ENCODE peak calls at places on chromosomes 2 and 18, in seven cellular contexts. One of them, this sample, is unnamed.

GRCh38 chr2:30448308-30448707 is 1.3 kb downstream of the LCLAT1 start:
- ATAC-seq in stimulated activated naive CD8-positive, alpha-beta T cell treated with anti-CD3 and anti-CD28 coated beads, Interleukin-15, amount 100 ng/mL, for 72 hours: no peak
- ATAC-seq in activated B cell treated with CpG ODN at 0.5 μM for 24 hours: no peak
- ATAC-seq in Right ventricle myocardium superior: no peak
- ATAC-seq in T-cell: no peak
- ATAC-seq in activated CD4-positive, alpha-beta T cell treated with anti-CD3 and anti-CD28 coated beads for 36 hours: peak; percentile 63
- ATAC-seq in HepG2: no peak
- ATAC-seq in this sample: no peak

GRCh38 chr2:134174711-134175110 is 79.2 kb upstream of the MGAT5 start:
- ATAC-seq in stimulated activated naive CD8-positive, alpha-beta T cell treated with anti-CD3 and anti-CD28 coated beads, Interleukin-15, amount 100 ng/mL, for 72 hours: no peak
- ATAC-seq in activated B cell treated with CpG ODN at 0.5 μM for 24 hours: no peak
- ATAC-seq in Right ventricle myocardium superior: peak; percentile 81
- ATAC-seq in T-cell: no peak
- ATAC-seq in activated CD4-positive, alpha-beta T cell treated with anti-CD3 and anti-CD28 coated beads for 36 hours: no peak
- ATAC-seq in HepG2: no peak
- ATAC-seq in this sample: no peak

GRCh38 chr2:233840520-233840919 is 13.8 kb downstream of the HJURP start:
- ATAC-seq in stimulated activated naive CD8-positive, alpha-beta T cell treated with anti-CD3 and anti-CD28 coated beads, Interleukin-15, amount 100 ng/mL, for 72 hours: no peak
- ATAC-seq in activated B cell treated with CpG ODN at 0.5 μM for 24 hours: no peak
- ATAC-seq in Right ventricle myocardium superior: no peak
- ATAC-seq in T-cell: no peak
- ATAC-seq in activated CD4-positive, alpha-beta T cell treated with anti-CD3 and anti-CD28 coated beads for 36 hours: no peak
- ATAC-seq in HepG2: no peak
- ATAC-seq in this sample: no peak

GRCh38 chr18:34224423-34225217 is at the start of gene NOL4:
- ATAC-seq in stimulated activated naive CD8-positive, alpha-beta T cell treated with anti-CD3 and anti-CD28 coated beads, Interleukin-15, amount 100 ng/mL, for 72 hours: no peak
- ATAC-seq in activated B cell treated with CpG ODN at 0.5 μM for 24 hours: no peak
- ATAC-seq in Right ventricle myocardium superior: no peak
- ATAC-seq in T-cell: no peak
- ATAC-seq in activated CD4-positive, alpha-beta T cell treated with anti-CD3 and anti-CD28 coated beads for 36 hours: no peak
- ATAC-seq in HepG2: peak; percentile 87
- ATAC-seq in this sample: peak; percentile 67

GRCh38 chr2:195160959-195161358 is 496.1 kb upstream of the SLC39A10 start:
- ATAC-seq in stimulated activated naive CD8-positive, alpha-beta T cell treated with anti-CD3 and anti-CD28 coated beads, Interleukin-15, amount 100 ng/mL, for 72 hours: no peak
- ATAC-seq in activated B cell treated with CpG ODN at 0.5 μM for 24 hours: no peak
- ATAC-seq in Right ventricle myocardium superior: no peak
- ATAC-seq in T-cell: no peak
- ATAC-seq in activated CD4-positive, alpha-beta T cell treated with anti-CD3 and anti-CD28 coated beads for 36 hours: no peak
- ATAC-seq in HepG2: no peak
- ATAC-seq in this sample: no peak

GRCh38 chr2:95166065-95166763 is 605 bp downstream of the ZNF2 start:
- ATAC-seq in stimulated activated naive CD8-positive, alpha-beta T cell treated with anti-CD3 and anti-CD28 coated beads, Interleukin-15, amount 100 ng/mL, for 72 hours: peak; percentile 30
- ATAC-seq in activated B cell treated with CpG ODN at 0.5 μM for 24 hours: no peak
- ATAC-seq in Right ventricle myocardium superior: no peak
- ATAC-seq in T-cell: peak; percentile 9
- ATAC-seq in activated CD4-positive, alpha-beta T cell treated with anti-CD3 and anti-CD28 coated beads for 36 hours: peak; percentile 7
- ATAC-seq in HepG2: peak; percentile 56
- ATAC-seq in this sample: peak; percentile 36

GRCh38 chr2:127423880-127424279 is 5.7 kb downstream of the PROC start:
- ATAC-seq in stimulated activated naive CD8-positive, alpha-beta T cell treated with anti-CD3 and anti-CD28 coated beads, Interleukin-15, amount 100 ng/mL, for 72 hours: no peak
- ATAC-seq in activated B cell treated with CpG ODN at 0.5 μM for 24 hours: no peak
- ATAC-seq in Right ventricle myocardium superior: no peak
- ATAC-seq in T-cell: no peak
- ATAC-seq in activated CD4-positive, alpha-beta T cell treated with anti-CD3 and anti-CD28 coated beads for 36 hours: no peak
- ATAC-seq in HepG2: no peak
- ATAC-seq in this sample: peak; percentile 25

GRCh38 chr2:187552959-187553681 is 1.1 kb downstream of the TFPI start:
- ATAC-seq in stimulated activated naive CD8-positive, alpha-beta T cell treated with anti-CD3 and anti-CD28 coated beads, Interleukin-15, amount 100 ng/mL, for 72 hours: peak; percentile 83
- ATAC-seq in activated B cell treated with CpG ODN at 0.5 μM for 24 hours: no peak
- ATAC-seq in Right ventricle myocardium superior: peak; percentile 33
- ATAC-seq in T-cell: no peak
- ATAC-seq in activated CD4-positive, alpha-beta T cell treated with anti-CD3 and anti-CD28 coated beads for 36 hours: peak; percentile 80
- ATAC-seq in HepG2: no peak
- ATAC-seq in this sample: peak; percentile 56

GRCh38 chr2:24016376-24016761 is 6.5 kb downstream of the MFSD2B start:
- ATAC-seq in stimulated activated naive CD8-positive, alpha-beta T cell treated with anti-CD3 and anti-CD28 coated beads, Interleukin-15, amount 100 ng/mL, for 72 hours: peak; percentile 3
- ATAC-seq in activated B cell treated with CpG ODN at 0.5 μM for 24 hours: no peak
- ATAC-seq in Right ventricle myocardium superior: no peak
- ATAC-seq in T-cell: no peak
- ATAC-seq in activated CD4-positive, alpha-beta T cell treated with anti-CD3 and anti-CD28 coated beads for 36 hours: no peak
- ATAC-seq in HepG2: peak; percentile 56
- ATAC-seq in this sample: peak; percentile 4

GRCh38 chr2:140348826-140349225 is 1568.6 kb upstream of the NXPH2 start:
- ATAC-seq in stimulated activated naive CD8-positive, alpha-beta T cell treated with anti-CD3 and anti-CD28 coated beads, Interleukin-15, amount 100 ng/mL, for 72 hours: no peak
- ATAC-seq in activated B cell treated with CpG ODN at 0.5 μM for 24 hours: no peak
- ATAC-seq in Right ventricle myocardium superior: no peak
- ATAC-seq in T-cell: no peak
- ATAC-seq in activated CD4-positive, alpha-beta T cell treated with anti-CD3 and anti-CD28 coated beads for 36 hours: no peak
- ATAC-seq in HepG2: no peak
- ATAC-seq in this sample: no peak

GRCh38 chr2:14804912-14805311 is 172.4 kb downstream of the LRATD1 start:
- ATAC-seq in stimulated activated naive CD8-positive, alpha-beta T cell treated with anti-CD3 and anti-CD28 coated beads, Interleukin-15, amount 100 ng/mL, for 72 hours: no peak
- ATAC-seq in activated B cell treated with CpG ODN at 0.5 μM for 24 hours: no peak
- ATAC-seq in Right ventricle myocardium superior: no peak
- ATAC-seq in T-cell: no peak
- ATAC-seq in activated CD4-positive, alpha-beta T cell treated with anti-CD3 and anti-CD28 coated beads for 36 hours: no peak
- ATAC-seq in HepG2: no peak
- ATAC-seq in this sample: no peak